ENCODE peak calls at places on chromosomes 2 and 18, in four cellular contexts. L is SK-N-SH, I is astrocyte, S is endodermal cell. G is an unnamed sample.

GRCh38 chr2:231034291-231034882 is 2.9 kb upstream of the C2orf72 start:
- DNase-seq in L (no peak), I (no peak), S (no peak), G (no peak)

GRCh38 chr18:24227976-24228660 is 89.3 kb downstream of the CABYR start:
- DNase-seq in L (peak; percentile 4), I (peak; percentile 82), S (no peak), G (peak; percentile 85)

GRCh38 chr2:97699765-97700444 is 13.5 kb upstream of the ZAP70 start:
- DNase-seq in L (peak; percentile 69), I (peak; percentile 28), S (peak; percentile 92), G (peak; percentile 37)

GRCh38 chr2:101622633-101623521 is 74.6 kb upstream of the MAP4K4 start:
- DNase-seq in L (no peak), I (no peak), S (peak; percentile 46), G (no peak)

GRCh38 chr18:4734903-4735302 is 279.8 kb upstream of the DLGAP1 start:
- DNase-seq in L (no peak), I (no peak), S (no peak), G (no peak)

GRCh38 chr2:88709117-88709739 is 17.8 kb downstream of the RPIA start:
- DNase-seq in L (no peak), I (peak; percentile 4), S (no peak), G (peak; percentile 25)

GRCh38 chr2:64978514-64979268 is 10.5 kb upstream of the SLC1A4 start:
- DNase-seq in L (no peak), I (peak; percentile 68), S (no peak), G (no peak)

GRCh38 chr2:223465793-223466192 is 136.4 kb downstream of the SCG2 start:
- DNase-seq in L (no peak), I (peak; percentile 98), S (no peak), G (peak; percentile 98)

GRCh38 chr2:181123798-181124217 is 143.4 kb downstream of the UBE2E3 start:
- DNase-seq in L (no peak), I (peak; percentile 28), S (peak; percentile 58), G (peak; percentile 50)

GRCh38 chr2:233807215-233807865 is 29.2 kb downstream of the MROH2A start:
- DNase-seq in L (no peak), I (no peak), S (peak; percentile 36), G (no peak)

GRCh38 chr2:37869756-37870155 is 55.3 kb upstream of the RMDN2 start:
- DNase-seq in L (no peak), I (peak; percentile 91), S (no peak), G (peak; percentile 92)

GRCh38 chr2:197972017-197972416 is 167.6 kb downstream of the PLCL1 start:
- DNase-seq in L (no peak), I (peak; percentile 65), S (no peak), G (peak; percentile 73)

GRCh38 chr2:146989726-146990125 is 855.1 kb upstream of the ACVR2A start:
- DNase-seq in L (no peak), I (no peak), S (no peak), G (no peak)

GRCh38 chr18:43314931-43315330 is 37.6 kb upstream of the SYT4 start:
- DNase-seq in L (no peak), I (peak; percentile 17), S (no peak), G (peak; percentile 40)

GRCh38 chr18:11689031-11689971 is at the start of gene GNAL:
- DNase-seq in L (peak; percentile 79), I (peak; percentile 86), S (peak; percentile 95), G (peak; percentile 92)
- H3K9ac ChIP-seq in L (no peak within 1 kb of the TSS), I (peak within 1 kb of the TSS; percentile 46), S (peak within 1 kb of the TSS; percentile 52), G (no peak within 1 kb of the TSS)

GRCh38 chr18:61334491-61334850 is 1.2 kb downstream of the CDH20 start:
- DNase-seq in L (no peak), I (no peak), S (no peak), G (peak; percentile 3)

GRCh38 chr18:61334951-61335736 is 1.9 kb downstream of the CDH20 start:
- DNase-seq in L (no peak), I (no peak), S (no peak), G (no peak)

GRCh38 chr18:61337527-61337926 is 4.3 kb downstream of the CDH20 start:
- DNase-seq in L (no peak), I (no peak), S (no peak), G (no peak)

GRCh38 chr18:61336766-61337165 is 3.5 kb downstream of the CDH20 start:
- DNase-seq in L (no peak), I (no peak), S (no peak), G (no peak)

DNA sequence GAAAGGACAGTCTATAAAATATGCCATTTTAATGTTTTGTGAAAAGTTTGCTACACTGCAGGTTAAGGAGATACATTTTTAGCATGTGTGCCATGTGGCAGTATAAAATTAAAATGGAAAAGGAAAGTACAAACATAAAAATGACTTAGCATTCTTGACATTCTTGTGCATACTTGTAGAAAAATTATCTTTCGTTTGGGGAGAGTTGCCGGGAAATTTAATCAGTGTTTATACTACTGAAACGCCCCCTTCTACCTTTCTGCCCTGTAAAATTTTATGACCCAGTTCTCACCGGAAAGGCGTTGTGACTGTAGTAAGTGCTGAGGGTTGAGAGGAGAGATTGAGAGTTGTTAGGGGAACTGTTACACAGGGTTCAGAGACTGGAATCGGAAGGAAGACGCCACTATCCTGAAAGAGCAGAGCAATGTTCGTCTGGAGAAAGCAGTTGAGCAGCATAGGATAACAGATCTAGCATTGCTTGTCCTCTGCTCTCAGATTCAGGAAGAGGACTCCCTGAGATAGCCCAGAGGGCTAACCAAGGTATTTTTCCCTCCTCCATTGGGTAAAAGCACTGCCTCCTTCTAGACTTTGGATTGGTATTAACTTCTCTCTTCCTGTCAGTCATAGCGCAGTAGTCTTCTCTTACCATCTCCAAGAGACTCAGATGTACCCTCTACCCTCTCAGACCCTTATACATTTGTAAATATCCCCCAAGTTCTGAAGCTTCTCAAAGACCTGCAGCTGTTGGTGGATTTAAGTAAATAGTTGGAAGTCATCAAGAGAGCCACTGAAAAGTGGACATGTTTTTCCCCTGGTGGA is 2.7 kb downstream of the CDH20 start:
- DNase-seq in L (no peak), I (peak; percentile 31), S (no peak), G (no peak)
- H3K9ac ChIP-seq in L (no peak overlapping the region), I (no peak overlapping the region), S (no peak overlapping the region), G (no peak overlapping the region)

DNA sequence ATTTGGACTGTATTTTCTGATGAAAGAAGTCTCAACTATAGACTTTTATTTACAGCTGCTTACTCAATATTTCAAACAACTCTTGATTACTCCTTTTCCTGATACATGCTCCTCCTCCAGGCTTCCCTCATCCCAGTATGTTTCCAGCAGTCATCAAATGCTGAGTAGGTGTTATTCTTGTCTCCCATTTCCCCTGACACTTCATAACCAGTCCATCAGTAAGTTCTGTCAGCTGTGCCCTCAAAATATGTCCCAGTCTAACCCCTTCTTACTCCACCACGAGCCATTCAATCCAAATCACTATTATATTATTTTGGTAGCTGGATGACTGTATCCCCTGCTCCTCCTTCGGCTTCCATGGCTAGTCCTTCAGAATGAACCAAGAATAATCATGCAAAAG is 189.1 kb upstream of the DTNA start:
- DNase-seq in L (no peak), I (no peak), S (no peak), G (no peak)
- H3K9ac ChIP-seq in L (no peak overlapping the region), I (no peak overlapping the region), S (no peak overlapping the region), G (no peak overlapping the region)

GRCh38 chr2:133952896-133953295 is 301.0 kb upstream of the MGAT5 start:
- DNase-seq in L (no peak), I (no peak), S (no peak), G (no peak)
- H3K9ac ChIP-seq in L (no peak overlapping the region), I (no peak overlapping the region), S (no peak overlapping the region), G (no peak overlapping the region)

GRCh38 chr18:44839239-44839666 is 158.6 kb downstream of the SETBP1 start:
- DNase-seq in L (no peak), I (peak; percentile 66), S (peak; percentile 79), G (peak; percentile 77)
- H3K9ac ChIP-seq in L (no peak overlapping the region), I (no peak overlapping the region), S (no peak overlapping the region), G (no peak overlapping the region)

DNA sequence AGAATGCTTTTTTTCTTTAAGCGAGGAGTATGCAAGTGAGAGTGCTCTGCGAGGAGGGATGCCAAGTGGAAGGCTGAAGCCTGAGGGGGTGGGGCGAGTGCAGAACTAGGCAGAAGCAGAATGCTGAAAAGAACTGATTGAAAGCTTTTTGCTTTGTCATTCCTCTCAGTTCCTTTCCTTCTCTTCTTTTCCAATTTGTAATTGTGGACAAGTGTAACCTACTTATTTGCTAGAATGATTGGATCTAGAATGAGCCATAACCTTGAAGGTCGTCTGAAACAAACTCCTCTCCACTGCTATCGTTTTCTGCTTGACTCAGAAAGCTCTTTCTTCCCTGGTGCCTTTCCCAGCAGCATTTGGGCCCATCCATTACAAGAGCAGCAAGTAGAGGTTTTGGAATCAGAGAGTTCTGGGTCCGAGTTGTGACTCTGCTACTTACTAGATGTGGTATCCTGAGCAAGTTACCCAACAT is 115.3 kb downstream of the METTL8 start:
- DNase-seq in L (no peak), I (peak; percentile 26), S (peak; percentile 76), G (peak; percentile 17)
- H3K9ac ChIP-seq in L (no peak overlapping the region), I (no peak overlapping the region), S (no peak overlapping the region), G (no peak overlapping the region)

DNA sequence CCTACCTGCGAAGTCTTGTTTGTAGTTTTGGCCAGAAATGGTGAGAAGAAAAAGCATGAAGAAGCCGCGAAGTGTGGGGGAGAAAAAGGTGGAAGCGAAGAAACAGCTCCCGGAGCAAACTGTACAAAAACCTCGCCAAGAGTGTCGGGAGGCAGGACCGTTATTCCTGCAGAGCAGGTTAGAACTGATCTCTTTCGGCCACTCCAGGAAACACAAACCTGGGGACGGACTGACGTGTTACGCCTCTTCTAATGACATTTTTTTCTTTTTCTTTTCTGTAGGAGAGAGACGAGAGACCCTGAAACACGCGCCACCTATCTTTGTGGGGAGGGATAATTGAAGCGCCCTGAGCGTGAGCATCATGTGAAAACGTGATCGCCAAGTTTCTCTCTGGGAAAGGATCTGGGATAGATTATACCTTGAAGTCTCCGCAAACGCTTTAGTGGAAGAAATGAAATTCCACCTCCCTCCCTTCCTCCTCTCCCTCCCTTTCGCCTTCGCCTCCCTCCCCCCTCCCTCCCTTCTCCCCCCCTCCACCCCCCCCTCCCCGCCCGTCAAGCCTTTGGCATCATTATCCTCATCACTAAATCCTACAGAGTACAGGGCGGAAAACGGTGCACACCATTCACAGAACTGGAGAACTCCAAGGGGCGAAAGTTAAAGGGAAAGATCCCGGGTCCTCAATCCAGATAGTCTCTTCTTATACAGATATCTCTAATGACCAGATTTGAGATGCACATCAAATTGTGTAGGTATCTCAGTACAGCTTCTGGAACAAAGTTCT is at the start of gene ZEB2:
- DNase-seq in L (peak; percentile 63), I (peak; percentile 59), S (peak; percentile 68), G (peak; percentile 99)
- H3K9ac ChIP-seq in L (peak within 1 kb of the TSS; percentile 97), I (peak within 1 kb of the TSS; percentile 98), S (no peak within 1 kb of the TSS), G (peak within 1 kb of the TSS; percentile 97)

G was measured in fibroblast of lung.